ENCODE peak calls at places on chromosomes 6 and 20, in six cellular contexts. G is neural progenitor cell, T is GM23338, M is OCI-LY7, R is GM23248, A is HCT116. H is an unnamed sample.

GRCh38 chr20:45047581-45048119 is 53.3 kb downstream of the KCNS1 start:
- DNase-seq in A (no peak), G (no peak), R (peak; percentile 25), M (no peak), T (no peak), H (no peak)

GRCh38 chr20:48075591-48076174 is 290.4 kb upstream of the SULF2 start:
- DNase-seq in T (no peak), G (no peak), M (no peak), R (peak; percentile 25), A (no peak), H (no peak)

GRCh38 chr6:17816921-17817611 is 110.3 kb upstream of the NUP153 start:
- DNase-seq in R (peak; percentile 23), A (no peak), G (no peak), T (no peak), M (no peak), H (peak; percentile 41)

GRCh38 chr20:51697119-51697826 is 70.9 kb downstream of the ATP9A start:
- DNase-seq in A (no peak), R (no peak), G (no peak), M (no peak), T (no peak), H (peak; percentile 78)

GRCh38 chr6:128319946-128320345 is 200.5 kb downstream of the PTPRK start:
- DNase-seq in R (no peak), A (no peak), M (no peak), T (no peak), G (no peak), H (no peak)

GRCh38 chr6:149045404-149045803 is 272.1 kb upstream of the TAB2 start:
- DNase-seq in R (no peak), G (peak; percentile 17), T (peak; percentile 43), M (no peak), A (no peak), H (no peak)

GRCh38 chr6:123965894-123966293 is 162.2 kb downstream of the NKAIN2 start:
- DNase-seq in R (peak; percentile 0), G (peak; percentile 81), M (no peak), A (no peak), T (peak; percentile 88), H (peak; percentile 10)

GRCh38 chr6:211856-212497 is 80.3 kb upstream of the DUSP22 start:
- DNase-seq in G (no peak), T (no peak), R (no peak), M (no peak), A (no peak), H (no peak)

GRCh38 chr6:43267619-43268347 is 24.5 kb downstream of the TTBK1 start:
- DNase-seq in R (no peak), A (no peak), G (no peak), M (no peak), T (peak; percentile 28), H (no peak)

GRCh38 chr6:7513534-7513933 is 27.9 kb upstream of the DSP start:
- DNase-seq in G (no peak), R (no peak), A (no peak), M (no peak), T (no peak), H (no peak)

GRCh38 chr6:127971945-127972391 is 71.1 kb upstream of the THEMIS start:
- DNase-seq in G (no peak), R (peak; percentile 63), T (no peak), M (no peak), A (no peak), H (peak; percentile 89)

GRCh38 chr6:44339763-44340625 is 2.5 kb upstream of the SPATS1 start:
- DNase-seq in R (peak; percentile 79), G (no peak), T (no peak), M (no peak), A (no peak), H (peak; percentile 76)

GRCh38 chr6:2733324-2733723 is 17.4 kb downstream of the MYLK4 start:
- DNase-seq in G (no peak), A (no peak), R (peak; percentile 12), M (peak; percentile 86), T (no peak), H (no peak)

GRCh38 chr6:79277109-79277508 is 42.6 kb upstream of the HMGN3 start:
- DNase-seq in A (no peak), T (no peak), G (no peak), R (peak; percentile 51), M (no peak), H (peak; percentile 50)

GRCh38 chr6:122778334-122778733 is 1.2 kb upstream of the FABP7 start:
- DNase-seq in M (no peak), A (no peak), T (peak; percentile 32), G (no peak), R (no peak), H (no peak)

GRCh38 chr6:120608826-120609225 is 725.5 kb downstream of the TBC1D32 start:
- DNase-seq in M (no peak), A (no peak), T (no peak), G (no peak), R (peak; percentile 9), H (peak; percentile 41)

GRCh38 chr6:89895273-89895874 is 1.1 kb downstream of the GJA10 start:
- DNase-seq in T (peak; percentile 84), M (no peak), G (peak; percentile 85), R (peak; percentile 66), A (no peak), H (peak; percentile 55)

GRCh38 chr20:3846378-3846739 is 275 bp upstream of the MAVS start:
- DNase-seq in R (no peak), A (no peak), M (no peak), T (no peak), G (peak; percentile 36), H (no peak)
- H3K27ac ChIP-seq in R (peak overlapping the region; percentile 47), A (peak overlapping the region; percentile 92), M (peak overlapping the region; percentile 18), T (no peak overlapping the region), G (no peak overlapping the region), H (peak overlapping the region; percentile 94)

GRCh38 chr6:145080651-145081050 is 654.7 kb downstream of the EPM2A start:
- DNase-seq in R (no peak), G (no peak), A (no peak), T (no peak), M (no peak), H (no peak)
- TF ChIP-seq EZH2phosphoT487 in R (no peak), G (no peak), A (no peak), T (no peak), M (no peak), H (no peak)

GRCh38 chr6:106513813-106514212 is 115.5 kb downstream of the RTN4IP1 start:
- DNase-seq in A (no peak), G (no peak), R (peak; percentile 46), M (peak; percentile 77), T (no peak), H (peak; percentile 63)

GRCh38 chr6:106512958-106513480 is 116.3 kb downstream of the RTN4IP1 start:
- DNase-seq in A (no peak), G (no peak), M (peak; percentile 62), T (no peak), R (no peak), H (no peak)

GRCh38 chr6:106516629-106517028 is 112.7 kb downstream of the RTN4IP1 start:
- DNase-seq in M (peak; percentile 54), A (no peak), R (no peak), G (no peak), T (no peak), H (no peak)

GRCh38 chr6:106512048-106512957 is 117.0 kb downstream of the RTN4IP1 start:
- DNase-seq in R (peak; percentile 82), G (peak; percentile 73), M (peak; percentile 84), A (no peak), T (peak; percentile 80), H (peak; percentile 58)

DNA sequence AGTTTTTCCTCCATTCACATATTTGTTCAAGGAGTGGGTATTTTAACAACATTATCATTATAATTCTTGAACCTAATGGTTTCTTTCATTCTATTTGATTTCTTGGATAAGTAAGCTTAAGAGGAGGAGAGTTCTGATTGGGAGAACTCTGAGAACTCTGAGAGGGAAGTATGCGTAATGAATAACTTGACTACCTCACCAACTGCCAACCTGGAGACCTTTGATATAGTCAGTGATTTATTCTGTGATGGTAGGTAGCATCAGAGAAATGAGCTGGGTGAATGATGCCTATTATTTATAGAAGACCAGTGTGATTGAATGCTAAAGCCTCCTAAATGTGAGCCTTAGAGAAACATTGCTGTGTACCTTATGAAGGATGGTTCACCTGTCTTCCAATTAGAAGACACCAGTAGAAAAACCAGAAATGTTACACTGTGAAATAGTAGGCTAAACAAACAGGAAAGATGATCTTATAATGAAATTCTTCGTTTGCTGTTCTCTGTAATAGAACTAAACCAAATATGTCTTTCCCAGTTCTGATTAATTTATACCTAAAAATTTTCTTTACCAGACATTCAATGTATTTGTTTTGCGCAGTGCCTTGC is 114.9 kb downstream of the RTN4IP1 start:
- DNase-seq in R (no peak), M (peak; percentile 45), A (no peak), G (no peak), T (no peak), H (peak; percentile 54)
- H3K27ac ChIP-seq in R (no peak overlapping the region), M (peak overlapping the region; percentile 88), A (no peak overlapping the region), G (no peak overlapping the region), T (no peak overlapping the region), H (peak overlapping the region; percentile 84)

GRCh38 chr6:143276436-143276835 is 174.1 kb downstream of the ADAT2 start:
- DNase-seq in R (no peak), T (no peak), G (no peak), M (no peak), A (no peak), H (no peak)

GRCh38 chr6:143283887-143284640 is 166.4 kb downstream of the ADAT2 start:
- DNase-seq in A (no peak), T (no peak), M (no peak), G (no peak), R (peak; percentile 66), H (no peak)

GRCh38 chr6:143279385-143279784 is 171.1 kb downstream of the ADAT2 start:
- DNase-seq in G (peak; percentile 25), T (peak; percentile 64), R (peak; percentile 62), M (peak; percentile 3), A (peak; percentile 13), H (peak; percentile 25)
- TF ChIP-seq EZH2phosphoT487 in G (no peak), T (no peak), R (no peak), M (no peak), A (no peak), H (no peak)

H was measured in PC-3.